ENCODE peak calls at places on chromosomes 16 and 17, in four cellular contexts. S is HepG2, Y is HCT116, U is K562. J is an unnamed sample.

GRCh38 chr16:64339052-64339770 is 782.7 kb downstream of the CDH11 start:
- DNase-seq in S (no peak), Y (no peak), U (no peak), J (no peak)

GRCh38 chr16:73068546-73069401 is 20.8 kb upstream of the ZFHX3 start:
- DNase-seq in S (peak; percentile 63), Y (no peak), U (no peak), J (no peak)

GRCh38 chr17:4950075-4950756 is 703 bp upstream of the ENO3 start:
- DNase-seq in S (peak; percentile 56), Y (no peak), U (peak; percentile 82), J (peak; percentile 82)

GRCh38 chr17:72518810-72519597 is 398.2 kb downstream of the SOX9 start:
- DNase-seq in S (peak; percentile 98), Y (no peak), U (no peak), J (no peak)

GRCh38 chr17:38693700-38694329 is 11.3 kb upstream of the MLLT6 start:
- DNase-seq in S (peak; percentile 48), Y (no peak), U (no peak), J (peak; percentile 78)

GRCh38 chr17:65191805-65192740 is 54.9 kb downstream of the RGS9 start:
- DNase-seq in S (peak; percentile 20), Y (peak; percentile 18), U (no peak), J (no peak)

GRCh38 chr17:65088621-65089385 is 32.3 kb upstream of the GNA13 start:
- DNase-seq in S (no peak), Y (no peak), U (no peak), J (no peak)

GRCh38 chr17:82553210-82553930 is 33.8 kb downstream of the FOXK2 start:
- DNase-seq in S (peak; percentile 79), Y (no peak), U (no peak), J (no peak)

GRCh38 chr17:72176516-72176851 is 55.7 kb downstream of the SOX9 start:
- DNase-seq in S (no peak), Y (no peak), U (no peak), J (no peak)

GRCh38 chr16:64780445-64780844 is 341.4 kb downstream of the CDH11 start:
- DNase-seq in S (no peak), Y (no peak), U (no peak), J (no peak)

GRCh38 chr16:86865866-86866675 is 287.7 kb downstream of the FOXL1 start:
- DNase-seq in S (no peak), Y (no peak), U (no peak), J (no peak)

GRCh38 chr17:17913695-17914332 is 58.4 kb downstream of the TOM1L2 start:
- DNase-seq in S (peak; percentile 66), Y (peak; percentile 82), U (peak; percentile 75), J (peak; percentile 74)

GRCh38 chr16:58127033-58127556 is 2.1 kb downstream of the CFAP20 start:
- DNase-seq in S (peak; percentile 49), Y (no peak), U (no peak), J (no peak)

GRCh38 chr17:40582328-40582901 is 17.1 kb upstream of the CCR7 start:
- DNase-seq in S (no peak), Y (no peak), U (no peak), J (no peak)

GRCh38 chr17:6668727-6669425 is 17.3 kb downstream of the C17orf100 start:
- DNase-seq in S (peak; percentile 65), Y (no peak), U (no peak), J (no peak)

GRCh38 chr17:50495918-50496317 is 12.3 kb upstream of the MYCBPAP start:
- DNase-seq in S (no peak), Y (no peak), U (no peak), J (no peak)

GRCh38 chr17:66198242-66198641 is 6.3 kb upstream of the CEP112 start:
- DNase-seq in S (no peak), Y (no peak), U (no peak), J (no peak)

GRCh38 chr16:89265647-89266046 is 48.1 kb downstream of the ZNF778 start:
- DNase-seq in S (no peak), Y (no peak), U (no peak), J (no peak)

GRCh38 chr17:44909681-44910144 is 5.6 kb downstream of the GFAP start:
- DNase-seq in S (no peak), Y (no peak), U (no peak), J (peak; percentile 46)

GRCh38 chr17:49359990-49360795 is 1.9 kb downstream of the ZNF652 start:
- DNase-seq in S (no peak), Y (no peak), U (no peak), J (no peak)

GRCh38 chr16:84600343-84601229 is 17.3 kb downstream of the COTL1 start:
- DNase-seq in S (no peak), Y (no peak), U (no peak), J (no peak)

GRCh38 chr17:40557531-40558299 is 7.6 kb downstream of the CCR7 start:
- DNase-seq in S (no peak), Y (no peak), U (no peak), J (no peak)

GRCh38 chr17:37458805-37459204 is 30.9 kb upstream of the DUSP14 start:
- DNase-seq in S (no peak), Y (no peak), U (no peak), J (no peak)

GRCh38 chr17:8162997-8163977 is 539 bp upstream of the VAMP2 start:
- DNase-seq in S (no peak), Y (no peak), U (no peak), J (peak; percentile 93)

GRCh38 chr16:25996052-25996451 is 304.3 kb downstream of the HS3ST4 start:
- DNase-seq in S (no peak), Y (no peak), U (peak; percentile 27), J (no peak)

GRCh38 chr17:41483991-41484826 is 3.3 kb upstream of the KRT35 start:
- DNase-seq in S (no peak), Y (no peak), U (peak; percentile 20), J (peak; percentile 26)

GRCh38 chr17:38773258-38773657 is 20.7 kb downstream of the PSMB3 start:
- DNase-seq in S (no peak), Y (no peak), U (no peak), J (no peak)

GRCh38 chr17:21029032-21029431 is 13.8 kb downstream of the USP22 start:
- DNase-seq in S (no peak), Y (no peak), U (no peak), J (no peak)

GRCh38 chr16:30760577-30761426 is 1.1 kb downstream of the CFAP119 start:
- DNase-seq in S (no peak), Y (no peak), U (no peak), J (no peak)

GRCh38 chr16:84652565-84652964 is 4.3 kb downstream of the KLHL36 start:
- DNase-seq in S (no peak), Y (no peak), U (no peak), J (no peak)

GRCh38 chr16:13835357-13835756 is 84.6 kb upstream of the ERCC4 start:
- DNase-seq in S (no peak), Y (no peak), U (no peak), J (no peak)

GRCh38 chr16:53805747-53806146 is 101.8 kb downstream of the FTO start:
- DNase-seq in S (no peak), Y (no peak), U (no peak), J (no peak)

GRCh38 chr17:21039839-21040575 is 2.8 kb downstream of the USP22 start:
- DNase-seq in S (peak; percentile 70), Y (peak; percentile 53), U (peak; percentile 33), J (peak; percentile 48)

GRCh38 chr17:144936-145670 is 7.7 kb downstream of the SCGB1C2 start:
- DNase-seq in S (no peak), Y (no peak), U (no peak), J (no peak)

GRCh38 chr17:34251186-34251585 is 3.9 kb upstream of the CCL2 start:
- DNase-seq in S (no peak), Y (no peak), U (no peak), J (no peak)

GRCh38 chr17:34246436-34246835 is 8.6 kb upstream of the CCL2 start:
- DNase-seq in S (no peak), Y (no peak), U (no peak), J (no peak)

GRCh38 chr17:34246872-34247271 is 8.2 kb upstream of the CCL2 start:
- DNase-seq in S (no peak), Y (no peak), U (no peak), J (no peak)

GRCh38 chr17:34249497-34249877 is 5.6 kb upstream of the CCL2 start:
- DNase-seq in S (no peak), Y (no peak), U (no peak), J (no peak)

GRCh38 chr17:34248807-34249496 is 6.1 kb upstream of the CCL2 start:
- DNase-seq in S (no peak), Y (no peak), U (no peak), J (no peak)
- TF ChIP-seq ELF1 in S (no peak), Y (no peak), U (no peak), J (no peak)

DNA sequence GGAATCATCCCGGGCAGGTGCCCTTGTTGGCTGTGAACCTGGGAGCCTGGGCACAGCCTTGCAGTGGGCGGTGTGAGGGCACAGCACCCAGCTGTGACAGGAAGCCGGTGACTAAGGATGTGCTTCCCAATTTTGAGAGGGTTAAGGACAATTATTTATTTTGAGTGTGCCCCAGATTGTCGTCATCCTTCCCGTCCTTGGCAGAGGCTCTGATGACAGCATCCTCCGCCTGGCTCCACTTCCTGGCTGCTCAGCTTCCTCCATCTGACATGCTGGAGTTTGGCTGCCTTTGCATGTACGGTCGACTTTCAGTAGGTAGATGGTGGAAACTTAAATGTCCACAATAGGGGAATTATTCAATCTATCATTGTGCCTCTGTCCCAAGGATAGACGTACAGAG is 282.4 kb upstream of the EEF2KMT start:
- DNase-seq in S (no peak), Y (no peak), U (no peak), J (no peak)
- TF ChIP-seq YY1 in S (no peak), Y (no peak), U (no peak), J (no peak)

DNA sequence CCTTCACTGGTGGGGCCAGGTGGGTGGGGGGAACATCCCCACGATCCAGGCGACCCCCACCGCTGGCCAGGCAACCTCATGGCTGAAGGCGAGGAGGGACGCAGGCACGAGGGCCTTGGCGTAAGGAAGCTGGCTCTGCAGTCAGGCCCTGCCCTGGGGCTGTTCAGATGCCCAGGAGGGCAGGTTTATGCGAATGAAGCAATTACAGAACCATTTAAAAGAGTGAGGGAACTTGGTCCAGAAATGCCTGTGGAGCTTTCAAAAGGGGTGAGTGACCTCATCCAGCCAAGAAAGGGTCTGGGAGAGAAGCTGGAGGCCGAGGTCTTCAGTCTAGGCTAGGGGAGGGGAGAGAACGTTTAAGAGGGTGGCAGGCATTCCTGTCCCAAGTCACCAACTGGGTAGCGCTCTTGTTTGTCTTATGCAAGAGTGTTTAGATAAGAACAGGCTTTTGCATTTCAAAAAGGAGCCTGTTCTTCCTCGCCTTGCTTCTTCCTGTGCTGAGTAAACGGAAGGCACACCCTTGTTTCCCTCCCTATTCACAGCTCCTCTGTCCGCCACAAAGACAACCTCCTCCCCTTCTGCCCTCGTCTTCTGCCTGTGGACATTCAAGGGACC is 183.5 kb upstream of the SDK2 start:
- DNase-seq in S (peak; percentile 24), Y (no peak), U (no peak), J (no peak)
- TF ChIP-seq ELF1 in S (no peak), Y (no peak), U (no peak), J (no peak)

GRCh38 chr17:74766413-74766812 is 9.7 kb downstream of the NAT9 start:
- DNase-seq in S (no peak), Y (no peak), U (no peak), J (no peak)
- TF ChIP-seq YY1 in S (no peak), Y (no peak), U (no peak), J (no peak)

GRCh38 chr16:74984194-74984669 is 691 bp downstream of the WDR59 start:
- DNase-seq in S (peak; percentile 18), Y (no peak), U (no peak), J (no peak)
- TF ChIP-seq ELF1 in S (no peak), Y (no peak), U (no peak), J (no peak)